ENCODE peak calls at places on chromosome 22, in four cellular contexts. One of them, this sample, is unnamed.

GRCh38 chr22:42648368-42649260 is 578 bp downstream of the CYB5R3 start:
- DNase-seq in sigmoid colon: no peak
- DNase-seq in CD8-positive, alpha-beta memory T cell: no peak
- DNase-seq in aorta: peak; percentile 71
- DNase-seq in this sample: peak; percentile 37

GRCh38 chr22:49203091-49203862 is 624.4 kb downstream of the BRD1 start:
- DNase-seq in sigmoid colon: peak; percentile 38
- DNase-seq in CD8-positive, alpha-beta memory T cell: no peak
- DNase-seq in aorta: no peak
- DNase-seq in this sample: no peak

GRCh38 chr22:19795617-19796008 is 35.0 kb downstream of the TBX1 start:
- DNase-seq in sigmoid colon: no peak
- DNase-seq in CD8-positive, alpha-beta memory T cell: no peak
- DNase-seq in aorta: peak; percentile 53
- DNase-seq in this sample: no peak

GRCh38 chr22:41028841-41029240 is 63.6 kb upstream of the EP300 start:
- DNase-seq in sigmoid colon: no peak
- DNase-seq in CD8-positive, alpha-beta memory T cell: no peak
- DNase-seq in aorta: no peak
- DNase-seq in this sample: no peak

GRCh38 chr22:49450521-49450920 is 377.2 kb downstream of the BRD1 start:
- DNase-seq in sigmoid colon: no peak
- DNase-seq in CD8-positive, alpha-beta memory T cell: no peak
- DNase-seq in aorta: no peak
- DNase-seq in this sample: no peak

GRCh38 chr22:27588273-27588672 is 213.3 kb downstream of the MN1 start:
- DNase-seq in sigmoid colon: no peak
- DNase-seq in CD8-positive, alpha-beta memory T cell: no peak
- DNase-seq in aorta: no peak
- DNase-seq in this sample: no peak

GRCh38 chr22:42300286-42301071 is 30.0 kb upstream of the TCF20 start:
- DNase-seq in sigmoid colon: no peak
- DNase-seq in CD8-positive, alpha-beta memory T cell: no peak
- DNase-seq in aorta: no peak
- DNase-seq in this sample: no peak

GRCh38 chr22:22005945-22006595 is 23.5 kb upstream of the TOP3B start:
- DNase-seq in sigmoid colon: no peak
- DNase-seq in CD8-positive, alpha-beta memory T cell: no peak
- DNase-seq in aorta: no peak
- DNase-seq in this sample: no peak

GRCh38 chr22:45602824-45603301 is 68.8 kb upstream of the ATXN10 start:
- DNase-seq in sigmoid colon: peak; percentile 61
- DNase-seq in CD8-positive, alpha-beta memory T cell: no peak
- DNase-seq in aorta: no peak
- DNase-seq in this sample: no peak

GRCh38 chr22:32255726-32256125 is 579 bp upstream of the SLC5A4 start:
- DNase-seq in sigmoid colon: no peak
- DNase-seq in CD8-positive, alpha-beta memory T cell: no peak
- DNase-seq in aorta: no peak
- DNase-seq in this sample: no peak

GRCh38 chr22:35334010-35334409 is 34.3 kb downstream of the TOM1 start:
- DNase-seq in sigmoid colon: no peak
- DNase-seq in CD8-positive, alpha-beta memory T cell: no peak
- DNase-seq in aorta: no peak
- DNase-seq in this sample: no peak

GRCh38 chr22:26570864-26571525 is 18.9 kb downstream of the TPST2 start:
- DNase-seq in sigmoid colon: no peak
- DNase-seq in CD8-positive, alpha-beta memory T cell: no peak
- DNase-seq in aorta: no peak
- DNase-seq in this sample: no peak

GRCh38 chr22:23277583-23278295 is 97.4 kb downstream of the BCR start:
- DNase-seq in sigmoid colon: no peak
- DNase-seq in CD8-positive, alpha-beta memory T cell: no peak
- DNase-seq in aorta: no peak
- DNase-seq in this sample: no peak

GRCh38 chr22:39478461-39478860 is 21.6 kb downstream of the MGAT3 start:
- DNase-seq in sigmoid colon: no peak
- DNase-seq in CD8-positive, alpha-beta memory T cell: no peak
- DNase-seq in aorta: no peak
- DNase-seq in this sample: no peak

GRCh38 chr22:49691256-49691655 is 136.4 kb downstream of the BRD1 start:
- DNase-seq in sigmoid colon: no peak
- DNase-seq in CD8-positive, alpha-beta memory T cell: no peak
- DNase-seq in aorta: no peak
- DNase-seq in this sample: no peak

GRCh38 chr22:44171486-44172076 is 9.1 kb upstream of the PARVG start:
- DNase-seq in sigmoid colon: no peak
- DNase-seq in CD8-positive, alpha-beta memory T cell: no peak
- DNase-seq in aorta: no peak
- DNase-seq in this sample: no peak

GRCh38 chr22:42662114-42663021 is 13.2 kb upstream of the CYB5R3 start:
- DNase-seq in sigmoid colon: peak; percentile 86
- DNase-seq in CD8-positive, alpha-beta memory T cell: peak; percentile 73
- DNase-seq in aorta: peak; percentile 89
- DNase-seq in this sample: peak; percentile 78

GRCh38 chr22:41687901-41688364 is 734 bp downstream of the SNU13 start:
- DNase-seq in sigmoid colon: no peak
- DNase-seq in CD8-positive, alpha-beta memory T cell: no peak
- DNase-seq in aorta: peak; percentile 63
- DNase-seq in this sample: no peak

GRCh38 chr22:50247748-50248147 is 2.9 kb upstream of the TUBGCP6 start:
- DNase-seq in sigmoid colon: no peak
- DNase-seq in CD8-positive, alpha-beta memory T cell: peak; percentile 66
- DNase-seq in aorta: no peak
- DNase-seq in this sample: no peak

GRCh38 chr22:47210686-47211085 is 448.2 kb downstream of the TBC1D22A start:
- DNase-seq in sigmoid colon: peak; percentile 21
- DNase-seq in CD8-positive, alpha-beta memory T cell: no peak
- DNase-seq in aorta: no peak
- DNase-seq in this sample: no peak

GRCh38 chr22:28750471-28750881 is 8.6 kb downstream of the HSCB start:
- DNase-seq in sigmoid colon: no peak
- DNase-seq in CD8-positive, alpha-beta memory T cell: no peak
- DNase-seq in aorta: no peak
- DNase-seq in this sample: no peak

GRCh38 chr22:46262449-46263207 is 515 bp downstream of the PKDREJ start:
- DNase-seq in sigmoid colon: peak; percentile 86
- DNase-seq in CD8-positive, alpha-beta memory T cell: peak; percentile 19
- DNase-seq in aorta: peak; percentile 88
- DNase-seq in this sample: no peak

GRCh38 chr22:42432020-42432596 is at the start of gene NFAM1:
- DNase-seq in sigmoid colon: peak; percentile 81
- DNase-seq in CD8-positive, alpha-beta memory T cell: no peak
- DNase-seq in aorta: peak; percentile 87
- DNase-seq in this sample: no peak

GRCh38 chr22:48498526-48499331 is 1328.9 kb downstream of the BRD1 start:
- DNase-seq in sigmoid colon: no peak
- DNase-seq in CD8-positive, alpha-beta memory T cell: no peak
- DNase-seq in aorta: peak; percentile 18
- DNase-seq in this sample: no peak

GRCh38 chr22:23836281-23836680 is 2.5 kb downstream of the DERL3 start:
- DNase-seq in sigmoid colon: peak; percentile 50
- DNase-seq in CD8-positive, alpha-beta memory T cell: no peak
- DNase-seq in aorta: peak; percentile 30
- DNase-seq in this sample: no peak

GRCh38 chr22:22547692-22548348 is 11.2 kb downstream of the PRAME start:
- DNase-seq in sigmoid colon: no peak
- DNase-seq in CD8-positive, alpha-beta memory T cell: no peak
- DNase-seq in aorta: no peak
- DNase-seq in this sample: no peak

GRCh38 chr22:35409783-35410662 is 10.1 kb downstream of the MCM5 start:
- DNase-seq in sigmoid colon: no peak
- DNase-seq in CD8-positive, alpha-beta memory T cell: no peak
- DNase-seq in aorta: peak; percentile 86
- DNase-seq in this sample: no peak

GRCh38 chr22:48921411-48921903 is 906.2 kb downstream of the BRD1 start:
- DNase-seq in sigmoid colon: peak; percentile 63
- DNase-seq in CD8-positive, alpha-beta memory T cell: no peak
- DNase-seq in aorta: no peak
- DNase-seq in this sample: peak; percentile 35

GRCh38 chr22:20803696-20804324 is 29.9 kb downstream of the SERPIND1 start:
- DNase-seq in sigmoid colon: no peak
- DNase-seq in CD8-positive, alpha-beta memory T cell: no peak
- DNase-seq in aorta: no peak
- DNase-seq in this sample: no peak

GRCh38 chr22:20804650-20805049 is 30.7 kb downstream of the SERPIND1 start:
- DNase-seq in sigmoid colon: no peak
- DNase-seq in CD8-positive, alpha-beta memory T cell: no peak
- DNase-seq in aorta: no peak
- DNase-seq in this sample: no peak

GRCh38 chr22:20808844-20809243 is 34.9 kb downstream of the SERPIND1 start:
- DNase-seq in sigmoid colon: no peak
- DNase-seq in CD8-positive, alpha-beta memory T cell: no peak
- DNase-seq in aorta: no peak
- DNase-seq in this sample: no peak

GRCh38 chr22:20807315-20807752 is 33.4 kb downstream of the SERPIND1 start:
- DNase-seq in sigmoid colon: no peak
- DNase-seq in CD8-positive, alpha-beta memory T cell: no peak
- DNase-seq in aorta: no peak
- DNase-seq in this sample: no peak

GRCh38 chr22:20805972-20806471 is 32.1 kb downstream of the SERPIND1 start:
- DNase-seq in sigmoid colon: no peak
- DNase-seq in CD8-positive, alpha-beta memory T cell: no peak
- DNase-seq in aorta: no peak
- DNase-seq in this sample: no peak
- H3K27ac ChIP-seq in sigmoid colon: no peak overlapping the region
- H3K27ac ChIP-seq in CD8-positive, alpha-beta memory T cell: no peak overlapping the region
- H3K27ac ChIP-seq in aorta: no peak overlapping the region
- H3K27ac ChIP-seq in this sample: no peak overlapping the region

DNA sequence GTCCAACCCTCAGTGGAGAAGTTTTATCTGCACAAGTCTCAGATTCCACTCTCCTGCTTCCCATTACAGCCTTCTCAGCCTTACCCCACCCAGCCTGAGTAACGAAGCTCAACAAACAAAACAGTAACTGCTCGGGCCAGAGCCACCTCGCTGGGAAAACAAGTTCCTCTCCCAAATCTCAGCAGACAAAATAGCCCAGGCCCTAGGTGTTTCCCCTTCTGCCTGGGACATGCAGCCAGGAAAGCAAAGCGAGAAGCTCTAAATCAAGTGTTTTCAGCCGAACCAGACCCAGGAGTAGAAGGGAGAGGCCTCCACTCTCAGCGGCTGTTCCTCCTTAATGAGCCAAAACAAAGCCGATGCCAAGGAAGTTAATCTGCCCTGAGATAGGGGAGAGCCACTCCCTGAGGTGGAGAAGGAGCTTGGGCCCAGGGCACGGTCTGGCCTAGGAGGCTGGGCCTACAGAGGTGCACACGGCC is 44.0 kb downstream of the LIF start:
- DNase-seq in sigmoid colon: no peak
- DNase-seq in CD8-positive, alpha-beta memory T cell: no peak
- DNase-seq in aorta: peak; percentile 62
- DNase-seq in this sample: no peak
- H3K27ac ChIP-seq in sigmoid colon: peak overlapping the region; percentile 49
- H3K27ac ChIP-seq in CD8-positive, alpha-beta memory T cell: no peak overlapping the region
- H3K27ac ChIP-seq in aorta: no peak overlapping the region
- H3K27ac ChIP-seq in this sample: no peak overlapping the region

GRCh38 chr22:37638351-37639069 is 959 bp upstream of the SH3BP1 start:
- DNase-seq in sigmoid colon: no peak
- DNase-seq in CD8-positive, alpha-beta memory T cell: peak; percentile 32
- DNase-seq in aorta: no peak
- DNase-seq in this sample: no peak
- H3K27ac ChIP-seq in sigmoid colon: no peak overlapping the region
- H3K27ac ChIP-seq in CD8-positive, alpha-beta memory T cell: peak overlapping the region; percentile 41
- H3K27ac ChIP-seq in aorta: no peak overlapping the region
- H3K27ac ChIP-seq in this sample: no peak overlapping the region

DNA sequence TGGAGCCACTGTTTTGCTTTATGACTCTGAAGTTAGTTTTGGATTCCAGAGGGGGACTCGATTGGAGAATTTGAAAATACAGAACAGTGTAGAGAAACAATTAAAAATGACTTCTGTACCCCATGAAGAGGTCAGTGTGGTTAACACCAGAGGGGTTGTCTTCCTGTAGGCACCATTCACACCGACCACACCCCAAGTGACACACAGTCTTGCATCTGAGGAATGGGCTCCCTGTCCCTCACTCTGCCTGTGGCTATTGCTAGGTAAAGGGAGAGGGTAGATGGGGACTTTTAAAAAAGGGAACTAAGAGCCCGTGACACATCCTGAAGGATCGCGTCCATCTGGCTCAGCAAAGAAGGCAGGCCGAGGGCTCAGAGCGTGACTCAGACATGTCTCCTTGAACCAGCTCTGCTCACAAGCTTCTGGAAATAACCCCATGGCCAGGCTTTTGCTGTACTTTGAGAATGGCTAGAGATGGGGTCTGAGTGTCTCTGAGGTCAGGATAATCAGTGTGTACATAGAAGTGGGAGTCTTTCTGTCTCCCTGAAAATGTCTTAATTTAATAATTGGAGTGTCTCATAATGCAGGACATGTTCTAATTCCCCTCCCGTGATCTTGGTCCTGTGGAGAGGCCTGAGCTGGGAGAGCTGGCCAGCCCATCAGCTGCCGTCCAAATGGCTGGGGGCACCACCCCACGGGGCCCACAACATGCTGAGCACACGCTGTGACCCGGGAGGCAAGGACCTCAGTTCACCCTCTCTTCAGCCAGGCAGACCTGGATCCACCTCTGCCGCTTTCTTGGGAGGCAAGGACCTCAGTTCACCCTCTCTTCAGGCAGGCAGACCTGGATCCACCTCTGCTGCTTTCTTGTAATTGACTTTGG is 39.3 kb downstream of the SGSM1 start:
- DNase-seq in sigmoid colon: peak; percentile 67
- DNase-seq in CD8-positive, alpha-beta memory T cell: no peak
- DNase-seq in aorta: peak; percentile 82
- DNase-seq in this sample: no peak
- H3K27ac ChIP-seq in sigmoid colon: no peak overlapping the region
- H3K27ac ChIP-seq in CD8-positive, alpha-beta memory T cell: no peak overlapping the region
- H3K27ac ChIP-seq in aorta: peak overlapping the region; percentile 89
- H3K27ac ChIP-seq in this sample: no peak overlapping the region

DNA sequence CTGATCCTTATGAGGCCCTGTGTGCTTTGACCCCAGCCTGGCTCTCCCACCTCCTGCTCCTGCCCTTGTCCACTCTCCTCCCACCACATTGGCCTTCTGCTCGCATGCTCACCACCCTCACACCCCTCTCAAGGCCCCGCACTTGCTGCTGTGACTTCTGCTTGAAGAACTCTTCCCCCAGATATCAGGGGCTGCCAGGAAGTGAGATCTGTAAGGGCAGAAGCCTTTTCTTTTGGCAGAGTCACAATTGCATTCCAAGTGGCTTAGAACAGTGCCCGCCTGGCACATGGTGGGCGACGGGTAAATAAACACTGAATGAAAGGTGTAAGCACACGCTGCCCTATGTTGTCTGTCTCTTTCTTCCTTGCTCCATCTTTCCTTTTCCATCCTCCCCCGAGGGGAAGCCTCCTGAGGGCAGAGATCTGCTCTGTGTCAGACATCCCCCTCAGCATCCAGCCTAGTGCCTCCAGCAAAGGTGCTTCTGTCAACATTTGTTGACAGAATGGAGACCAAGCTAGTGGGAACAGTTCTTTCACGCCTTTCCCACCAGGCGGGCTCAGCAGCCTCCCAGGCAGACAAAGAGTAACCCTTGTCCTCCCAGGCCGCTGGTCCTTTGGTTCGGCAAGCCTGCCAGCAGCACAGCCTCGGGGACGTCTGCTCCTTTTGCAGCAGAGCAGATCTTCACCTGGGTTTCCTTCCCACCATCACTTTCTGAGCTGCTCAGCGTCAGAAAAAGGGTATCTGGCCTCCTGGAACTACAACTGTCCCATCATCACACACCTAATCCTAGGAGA is 10.0 kb upstream of the PEX26 start:
- DNase-seq in sigmoid colon: no peak
- DNase-seq in CD8-positive, alpha-beta memory T cell: no peak
- DNase-seq in aorta: peak; percentile 44
- DNase-seq in this sample: no peak
- H3K27ac ChIP-seq in sigmoid colon: peak overlapping the region; percentile 95
- H3K27ac ChIP-seq in CD8-positive, alpha-beta memory T cell: no peak overlapping the region
- H3K27ac ChIP-seq in aorta: peak overlapping the region; percentile 100
- H3K27ac ChIP-seq in this sample: no peak overlapping the region

This sample was measured in substantia nigra.